ENCODE peak calls at places on chromosomes 2 and 18, in four cellular contexts. V is body of pancreas, B is GM12892, E is uterus. R is an unnamed sample.
A peak's percentile ranks its signal among the peaks of the same experiment; 100 is the strongest.

GRCh38 chr18:78774741-78775141 is 204.9 kb upstream of the SALL3 start:
- DNase-seq in V (no peak), B (no peak), E (no peak), R (no peak)

GRCh38 chr2:231905026-231905425 is 21.2 kb downstream of the NPPC start:
- DNase-seq in V (no peak), B (no peak), E (no peak), R (no peak)

GRCh38 chr2:30492185-30492584 is 45.1 kb downstream of the LCLAT1 start:
- DNase-seq in V (no peak), B (no peak), E (no peak), R (no peak)

GRCh38 chr2:239873656-239874635 is 151.2 kb downstream of the NDUFA10 start:
- DNase-seq in V (no peak), B (no peak), E (no peak), R (no peak)

GRCh38 chr2:220469201-220469600 is 841.8 kb downstream of the SLC4A3 start:
- DNase-seq in V (no peak), B (no peak), E (no peak), R (no peak)

GRCh38 chr18:10739152-10739551 is 213.3 kb downstream of the NAPG start:
- DNase-seq in V (no peak), B (no peak), E (no peak), R (peak; percentile 39)

GRCh38 chr18:61551586-61551985 is 218.4 kb downstream of the CDH20 start:
- DNase-seq in V (peak; percentile 73), B (peak; percentile 34), E (peak; percentile 65), R (peak; percentile 75)

GRCh38 chr2:241852116-241852980 is 6.3 kb downstream of the PDCD1 start:
- DNase-seq in V (no peak), B (no peak), E (no peak), R (no peak)

GRCh38 chr2:40448476-40449079 is 3.3 kb downstream of the SLC8A1 start:
- DNase-seq in V (no peak), B (no peak), E (no peak), R (peak; percentile 14)

GRCh38 chr2:28419705-28420270 is 27.1 kb downstream of the FOSL2 start:
- DNase-seq in V (no peak), B (no peak), E (no peak), R (no peak)

GRCh38 chr18:48541026-48541746 is 2.4 kb downstream of the CTIF start:
- DNase-seq in V (peak; percentile 74), B (peak; percentile 52), E (peak; percentile 65), R (peak; percentile 70)

GRCh38 chr2:126614529-126615279 is 41.3 kb upstream of the GYPC start:
- DNase-seq in V (no peak), B (no peak), E (no peak), R (no peak)

GRCh38 chr18:75491361-75491760 is 63.9 kb upstream of the SMIM21 start:
- DNase-seq in V (no peak), B (no peak), E (no peak), R (no peak)

GRCh38 chr2:173953047-173953424 is 12.1 kb downstream of the SP3 start:
- DNase-seq in V (no peak), B (no peak), E (no peak), R (no peak)
- TF ChIP-seq POLR2A in V (no peak), B (no peak), E (no peak), R (no peak)

DNA sequence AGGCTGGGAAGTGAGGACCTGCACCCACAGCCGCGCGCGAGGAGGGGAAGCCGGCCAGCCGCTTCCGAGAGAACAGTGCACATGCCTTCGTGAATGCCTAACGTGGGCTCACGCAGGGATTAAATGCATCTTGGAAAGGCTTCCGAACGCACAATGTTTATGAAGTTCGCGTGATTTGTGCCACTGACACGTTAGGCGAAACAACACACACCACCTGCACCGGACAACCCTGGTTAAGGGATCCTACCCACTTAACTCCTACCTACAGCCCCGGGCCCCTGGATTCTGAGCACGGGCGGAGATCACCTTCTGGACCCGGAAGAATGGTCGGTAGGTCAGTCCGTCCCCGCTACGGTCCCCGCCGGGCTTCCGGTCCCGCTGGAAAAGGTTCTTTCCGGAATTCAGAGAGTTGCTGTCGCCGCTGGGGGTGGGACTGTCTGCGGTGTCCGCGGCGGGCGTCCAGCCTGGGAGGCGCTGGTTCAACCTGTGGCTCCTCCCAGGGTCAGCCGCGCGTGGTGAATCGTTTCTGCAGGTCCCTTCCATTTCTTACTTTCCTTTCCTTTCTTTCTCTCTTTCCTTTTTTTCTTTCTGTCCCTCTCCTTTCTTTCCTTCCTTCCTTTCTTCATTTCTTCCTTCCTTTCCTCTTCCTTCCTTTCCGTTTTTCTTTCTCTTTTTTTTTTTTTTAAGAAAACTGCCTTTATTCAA is at the start of gene MTIF2:
- DNase-seq in V (peak; percentile 97), B (peak; percentile 74), E (peak; percentile 92), R (peak; percentile 95)
- TF ChIP-seq POLR2A in V (peak; percentile 80), B (peak; percentile 97), E (no peak), R (peak; percentile 89)

GRCh38 chr2:218406209-218406948 is 6.7 kb downstream of the CTDSP1 start:
- DNase-seq in V (peak; percentile 97), B (peak; percentile 94), E (peak; percentile 97), R (peak; percentile 96)
- TF ChIP-seq POLR2A in V (peak; percentile 47), B (peak; percentile 46), E (peak; percentile 36), R (peak; percentile 57)

GRCh38 chr2:221573430-221574230 is 1.5 kb upstream of the EPHA4 start:
- DNase-seq in V (peak; percentile 82), B (peak; percentile 69), E (peak; percentile 80), R (peak; percentile 68)
- TF ChIP-seq POLR2A in V (peak; percentile 11), B (no peak), E (peak; percentile 32), R (no peak)

GRCh38 chr2:65436169-65436824 is 3.9 kb upstream of the SPRED2 start:
- DNase-seq in V (peak; percentile 93), B (peak; percentile 36), E (peak; percentile 94), R (peak; percentile 89)
- TF ChIP-seq POLR2A in V (peak; percentile 90), B (no peak), E (peak; percentile 74), R (peak; percentile 65)

DNA sequence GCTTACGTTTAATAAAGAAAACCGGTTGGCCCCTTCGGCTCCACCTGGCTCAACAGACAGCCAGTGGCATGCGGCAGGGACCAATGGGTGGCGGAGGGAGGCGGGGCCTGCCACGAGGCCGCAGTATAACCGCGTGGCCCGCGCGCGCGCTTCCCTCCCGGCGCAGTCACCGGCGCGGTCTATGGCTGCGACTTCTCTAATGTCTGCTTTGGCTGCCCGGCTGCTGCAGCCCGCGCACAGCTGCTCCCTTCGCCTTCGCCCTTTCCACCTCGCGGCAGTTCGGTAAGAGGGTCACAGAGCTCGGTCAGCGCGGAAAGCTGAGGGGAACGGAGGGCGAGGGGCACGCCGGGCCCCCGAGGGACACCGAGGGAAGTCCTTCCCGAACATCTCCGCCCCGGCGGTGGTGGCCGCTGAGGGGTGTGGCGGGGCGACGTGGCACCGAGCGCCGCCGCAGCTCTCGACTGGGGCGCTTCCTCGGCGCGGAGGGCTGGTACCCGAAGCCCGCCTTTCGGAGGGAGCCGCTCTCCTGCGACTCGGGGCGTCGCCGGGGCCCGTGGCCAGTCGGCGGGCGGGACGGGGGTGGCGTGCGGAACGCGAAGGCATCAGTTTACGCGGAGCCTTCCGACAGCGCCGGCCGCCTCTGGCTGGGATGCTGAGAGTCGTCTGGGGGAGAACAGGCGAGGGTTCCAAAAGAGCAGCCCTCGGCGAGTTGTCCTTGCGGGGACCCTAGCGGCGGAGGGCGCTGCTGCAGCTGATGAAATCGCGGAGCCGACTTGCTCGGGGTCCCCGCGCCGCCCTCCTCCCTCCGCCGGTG is at the start of gene MTHFD2:
- DNase-seq in V (peak; percentile 97), B (peak; percentile 91), E (peak; percentile 86), R (peak; percentile 97)
- TF ChIP-seq POLR2A in V (peak; percentile 89), B (peak; percentile 99), E (peak; percentile 59), R (peak; percentile 99)